ENCODE peak calls at places on chromosomes 6 and 20, in six cellular contexts. E is heart left ventricle, S is tibial artery, L is K562, K is fibroblast of lung, I is WERI-Rb-1. G is an unnamed sample. For H3K9me3 and H3K36me3, the result is how much of the 10 kb centered on the place peaks cover.

GRCh38 chr20:31833130-31833930 is 12.1 kb downstream of the FOXS1 start:
- DNase-seq in E (peak), S (peak), L (peak), K (peak), I (peak), G (peak)

GRCh38 chr20:18077157-18077556 is 19.4 kb upstream of the OVOL2 start:
- DNase-seq in E (no peak), S (no peak), L (no peak), K (no peak), I (peak), G (no peak)

GRCh38 chr6:2877057-2877882 is 25.8 kb downstream of the SERPINB9 start:
- DNase-seq in E (peak), S (no peak), L (no peak), K (peak), I (peak), G (no peak)

GRCh38 chr6:139175389-139175788 is 40.5 kb downstream of the HECA start:
- DNase-seq in E (no peak), S (no peak), L (no peak), K (no peak), I (no peak), G (no peak)

GRCh38 chr20:51554538-51555165 is 12.1 kb upstream of the NFATC2 start:
- DNase-seq in E (no peak), S (no peak), L (no peak), K (peak), I (no peak), G (no peak)

GRCh38 chr20:6122873-6123649 is at the start of gene FERMT1:
- DNase-seq in E (peak), S (no peak), L (no peak), K (peak), I (peak), G (peak)

GRCh38 chr6:166313255-166314070 is 5.3 kb upstream of the PRR18 start:
- DNase-seq in E (no peak), S (peak), L (peak), K (peak), I (peak), G (peak)

GRCh38 chr20:57598060-57598459 is 22.2 kb downstream of the ZBP1 start:
- DNase-seq in E (no peak), S (no peak), L (no peak), K (no peak), I (no peak), G (no peak)

GRCh38 chr6:13272131-13273046 is 55.9 kb downstream of the TBC1D7 start:
- DNase-seq in E (no peak), S (peak), L (peak), K (no peak), I (no peak), G (no peak)

GRCh38 chr6:122735618-122736017 is 43.9 kb upstream of the FABP7 start:
- DNase-seq in E (no peak), S (no peak), L (no peak), K (no peak), I (no peak), G (no peak)

GRCh38 chr20:50804453-50805348 is 9.8 kb downstream of the BCAS4 start:
- DNase-seq in E (no peak), S (no peak), L (no peak), K (no peak), I (no peak), G (no peak)

GRCh38 chr6:336159-337114 is 44.1 kb downstream of the DUSP22 start:
- DNase-seq in E (no peak), S (no peak), L (no peak), K (no peak), I (no peak), G (no peak)

GRCh38 chr6:99588618-99589289 is 17.9 kb upstream of the PRDM13 start:
- DNase-seq in E (peak), S (peak), L (no peak), K (peak), I (peak), G (peak)

GRCh38 chr6:56017198-56017597 is 141.8 kb upstream of the BMP5 start:
- DNase-seq in E (no peak), S (no peak), L (no peak), K (no peak), I (no peak), G (no peak)

GRCh38 chr20:43938932-43939761 is 24.5 kb downstream of the TOX2 start:
- DNase-seq in E (no peak), S (peak), L (no peak), K (peak), I (no peak), G (no peak)

GRCh38 chr6:157981395-157982296 is at the start of gene SYNJ2:
- DNase-seq in E (peak), S (peak), L (peak), K (peak), I (peak), G (peak)

GRCh38 chr6:71288228-71289038 is at the start of gene OGFRL1:
- DNase-seq in E (peak), S (peak), L (no peak), K (peak), I (peak), G (peak)
- TF ChIP-seq CTCF in E (peak), S (peak), L (no peak), K (no peak), I (peak), G (no peak)

GRCh38 chr6:41009669-41010068 is 29.4 kb downstream of the UNC5CL start:
- DNase-seq in E (no peak), S (no peak), L (no peak), K (no peak), I (no peak), G (no peak)
- H3K9me3 ChIP-seq in E (under half), S (under half), L (under half), K (under half), I (under half), G (under half)

DNA sequence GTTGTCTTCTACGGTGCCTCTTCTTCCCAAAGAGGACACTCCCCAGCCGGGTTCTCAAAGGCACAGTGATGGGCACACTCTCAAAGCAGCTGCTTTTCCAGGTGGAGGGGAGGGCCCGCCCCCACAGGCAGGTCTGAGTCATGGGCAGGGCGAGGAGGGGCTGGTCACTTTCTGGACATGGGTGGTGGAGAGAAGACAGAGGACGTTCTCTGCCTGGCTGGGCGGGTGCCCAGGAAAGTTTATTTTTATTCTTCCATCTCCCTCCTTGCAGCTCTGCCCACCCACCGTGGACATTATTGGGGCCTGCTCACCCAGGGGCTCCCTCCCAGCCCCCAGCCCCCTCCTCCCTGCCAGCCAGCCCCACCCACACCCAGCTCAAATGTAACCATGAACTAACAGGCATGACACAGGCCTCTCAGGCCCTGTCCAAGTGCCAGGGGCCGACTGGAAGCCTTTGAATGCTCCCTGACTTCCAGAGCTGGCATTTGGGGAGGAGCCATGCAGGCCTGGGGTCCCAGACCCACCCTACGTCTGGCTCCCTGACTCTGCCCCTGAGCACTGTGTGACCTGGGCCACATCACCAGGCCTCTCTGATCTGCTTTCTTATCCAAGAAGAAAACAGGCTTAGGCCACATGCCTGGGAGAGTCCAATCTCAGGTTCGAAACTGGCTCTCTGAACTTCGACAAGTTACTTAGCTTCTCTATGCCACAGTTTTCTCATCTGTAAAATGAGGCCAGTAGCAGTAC is 8.0 kb downstream of the TGM2 start:
- DNase-seq in E (no peak), S (peak), L (peak), K (peak), I (no peak), G (no peak)
- H3K36me3 ChIP-seq in E (under half), S (under half), L (half or more), K (under half), I (under half), G (under half)

GRCh38 chr6:79869184-79869583 is 78.2 kb downstream of the ELOVL4 start:
- DNase-seq in E (no peak), S (no peak), L (no peak), K (no peak), I (no peak), G (no peak)

GRCh38 chr6:79864421-79864820 is 82.9 kb downstream of the ELOVL4 start:
- DNase-seq in E (no peak), S (no peak), L (no peak), K (no peak), I (no peak), G (no peak)

GRCh38 chr6:79869600-79870084 is 77.7 kb downstream of the ELOVL4 start:
- DNase-seq in E (peak), S (peak), L (peak), K (peak), I (peak), G (peak)

GRCh38 chr6:79872303-79872702 is 75.0 kb downstream of the ELOVL4 start:
- DNase-seq in E (no peak), S (no peak), L (no peak), K (no peak), I (no peak), G (no peak)

GRCh38 chr6:79868098-79868722 is 79.1 kb downstream of the ELOVL4 start:
- DNase-seq in E (no peak), S (no peak), L (peak), K (peak), I (peak), G (peak)
- TF ChIP-seq CTCF in E (peak), S (peak), L (peak), K (peak), I (peak), G (peak)

DNA sequence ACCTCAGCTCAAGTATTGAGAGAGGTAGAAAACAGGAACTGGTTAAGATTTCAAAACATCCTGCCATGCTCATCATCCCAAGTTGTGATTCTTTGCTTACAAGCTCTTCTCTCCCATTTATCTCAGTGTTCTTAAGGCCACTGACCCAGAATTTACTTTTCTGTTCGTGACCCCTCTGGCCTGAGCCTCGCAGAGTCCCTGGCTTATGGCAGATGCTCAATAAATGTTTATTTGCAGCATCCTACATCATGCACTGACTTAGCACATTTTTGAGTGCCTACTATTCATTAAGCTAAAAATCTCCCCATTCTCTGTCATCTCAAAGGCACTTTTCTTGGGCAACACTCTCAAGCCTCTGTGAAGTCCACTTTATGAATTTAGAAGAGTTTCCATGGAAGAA is 33.4 kb upstream of the MC3R start:
- DNase-seq in E (no peak), S (no peak), L (no peak), K (no peak), I (no peak), G (no peak)
- H3K9me3 ChIP-seq in E (under half), S (under half), L (under half), K (under half), I (under half), G (under half)

DNA sequence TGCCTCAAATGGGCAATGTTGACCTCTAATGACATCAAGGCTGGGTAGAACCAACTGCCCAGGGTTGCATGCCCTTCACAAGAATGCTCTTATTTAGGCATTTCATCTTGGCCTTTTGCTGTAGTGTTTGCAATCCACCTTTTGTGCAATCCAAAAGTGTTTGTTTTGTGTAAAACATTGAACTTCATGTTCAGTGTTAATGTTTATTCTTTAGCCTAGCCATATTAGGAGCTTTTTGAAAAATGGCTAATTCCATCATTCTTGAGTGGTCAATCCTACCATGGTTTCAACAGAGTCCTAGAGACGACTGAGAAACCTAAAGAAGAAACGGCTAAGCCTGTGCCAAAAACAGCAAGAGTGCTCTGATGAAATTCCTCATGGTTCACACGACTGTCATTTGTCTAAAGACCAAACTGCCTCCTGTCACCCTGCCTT is 279.6 kb upstream of the PRDM1 start:
- DNase-seq in E (no peak), S (no peak), L (no peak), K (peak), I (no peak), G (no peak)
- H3K36me3 ChIP-seq in E (under half), S (under half), L (under half), K (under half), I (under half), G (under half)